ENCODE peak calls at places on chromosomes 11 and 22, in four cellular contexts. O, B, I and A are unnamed samples.
A peak's percentile ranks its signal among the peaks of the same experiment; 100 is the strongest.

GRCh38 chr11:19577391-19577831 is 135.2 kb upstream of the NAV2 start:
- DNase-seq in B (peak; percentile 58), I (no peak), O (no peak), A (no peak)

GRCh38 chr11:22828373-22828772 is 1.2 kb downstream of the SVIP start:
- DNase-seq in B (no peak), O (no peak), I (no peak), A (no peak)

GRCh38 chr11:66070604-66071325 is 693 bp downstream of the PACS1 start:
- DNase-seq in B (peak; percentile 66), I (peak; percentile 85), O (peak; percentile 50), A (peak; percentile 90)

GRCh38 chr11:17786824-17787525 is 52.4 kb downstream of the KCNC1 start:
- DNase-seq in B (no peak), O (no peak), I (no peak), A (no peak)

GRCh38 chr22:24841261-24841660 is 35.2 kb downstream of the SGSM1 start:
- DNase-seq in B (no peak), I (no peak), O (peak; percentile 64), A (no peak)

GRCh38 chr11:12269104-12269441 is 108.3 kb upstream of the PARVA start:
- DNase-seq in I (no peak), B (no peak), O (peak; percentile 40), A (peak; percentile 74)

GRCh38 chr22:32474635-32475427 is at the start of gene FBXO7:
- DNase-seq in B (peak; percentile 93), O (peak; percentile 92), I (peak; percentile 95), A (peak; percentile 97)

GRCh38 chr11:2213384-2213842 is 41.8 kb upstream of the TH start:
- DNase-seq in O (peak; percentile 31), B (peak; percentile 2), I (no peak), A (peak; percentile 54)

GRCh38 chr22:30286813-30287625 is 2.3 kb downstream of the CASTOR1 start:
- DNase-seq in O (peak; percentile 88), B (peak; percentile 61), I (no peak), A (no peak)

GRCh38 chr22:29654420-29654819 is 51.0 kb downstream of the NF2 start:
- DNase-seq in B (no peak), O (no peak), I (no peak), A (no peak)

GRCh38 chr11:104620991-104621390 is 277.3 kb downstream of the CASP12 start:
- DNase-seq in I (no peak), O (no peak), B (no peak), A (no peak)

GRCh38 chr11:103587951-103588788 is 448.3 kb upstream of the DDI1 start:
- DNase-seq in B (no peak), O (no peak), I (no peak), A (no peak)

GRCh38 chr11:36389811-36390210 is 93.7 kb downstream of the PRR5L start:
- DNase-seq in I (no peak), O (no peak), B (no peak), A (no peak)

GRCh38 chr22:26168199-26168915 is 905 bp upstream of the SEZ6L start:
- DNase-seq in I (no peak), O (no peak), B (no peak), A (no peak)

GRCh38 chr11:73317803-73318202 is 9.7 kb downstream of the ARHGEF17 start:
- DNase-seq in B (no peak), O (no peak), I (no peak), A (no peak)

GRCh38 chr11:114278342-114279065 is 17.7 kb upstream of the NNMT start:
- DNase-seq in O (no peak), I (no peak), B (no peak), A (no peak)

GRCh38 chr11:45777127-45777969 is 27.6 kb upstream of the SLC35C1 start:
- DNase-seq in O (no peak), B (no peak), I (no peak), A (no peak)

GRCh38 chr11:133531971-133532651 is at the start of gene OPCML:
- DNase-seq in I (no peak), O (no peak), B (no peak), A (no peak)

GRCh38 chr11:70532728-70533127 is 134.4 kb downstream of the CTTN start:
- DNase-seq in I (peak; percentile 25), O (no peak), B (no peak), A (peak; percentile 10)
- H3K9me3 ChIP-seq in I (no peaks in the 10 kb centered on the region), O (no peaks in the 10 kb centered on the region), B (no peaks in the 10 kb centered on the region), A (no peaks in the 10 kb centered on the region)

GRCh38 chr11:61367406-61367805 is 5.2 kb downstream of the TMEM138 start:
- DNase-seq in B (no peak), I (no peak), O (no peak), A (no peak)

GRCh38 chr11:61372659-61373058 is 10.5 kb downstream of the TMEM138 start:
- DNase-seq in B (no peak), I (no peak), O (no peak), A (no peak)

GRCh38 chr11:61369372-61370348 is 7.5 kb downstream of the TMEM138 start:
- DNase-seq in I (peak; percentile 83), B (peak; percentile 44), O (no peak), A (peak; percentile 91)

GRCh38 chr11:61375709-61376108 is 13.5 kb downstream of the TMEM138 start:
- DNase-seq in O (no peak), B (no peak), I (no peak), A (no peak)

GRCh38 chr11:61370349-61371005 is 8.3 kb downstream of the TMEM138 start:
- DNase-seq in O (no peak), B (no peak), I (no peak), A (no peak)
- H3K9me3 ChIP-seq in O (no peaks in the 10 kb centered on the region), B (no peaks in the 10 kb centered on the region), I (no peaks in the 10 kb centered on the region), A (no peaks in the 10 kb centered on the region)

GRCh38 chr11:50080256-50080655 is 47.6 kb downstream of the OR4C45 start:
- DNase-seq in O (no peak), I (no peak), B (no peak), A (no peak)
- H3K9me3 ChIP-seq in O (no peaks in the 10 kb centered on the region), I (peaks cover 10% of the 10 kb centered on the region), B (no peaks in the 10 kb centered on the region), A (peaks cover 4% of the 10 kb centered on the region)

DNA sequence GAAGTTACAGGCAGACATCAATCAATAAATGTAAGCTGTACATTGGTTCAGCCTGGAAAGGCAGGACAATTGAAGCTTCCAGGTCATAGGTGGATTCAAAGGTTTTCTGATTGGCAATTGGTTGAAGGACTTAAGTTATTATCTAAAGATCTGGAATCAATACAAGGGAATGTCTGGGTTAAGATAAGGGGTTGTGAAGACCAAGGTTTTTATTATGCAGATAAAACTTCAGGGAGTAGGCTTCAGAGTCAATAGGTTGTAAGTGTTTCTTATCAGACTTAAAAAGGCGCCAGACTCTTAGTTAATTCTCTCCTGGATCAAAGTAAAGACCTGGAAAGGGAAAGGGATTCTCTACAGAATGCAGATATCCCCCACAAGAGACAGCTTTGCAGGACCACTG is 935.4 kb downstream of the TBC1D22A start:
- DNase-seq in O (no peak), B (no peak), I (no peak), A (no peak)
- H3K9me3 ChIP-seq in O (no peaks in the 10 kb centered on the region), B (no peaks in the 10 kb centered on the region), I (no peaks in the 10 kb centered on the region), A (no peaks in the 10 kb centered on the region)

GRCh38 chr22:48361099-48361639 is 1466.5 kb downstream of the BRD1 start:
- DNase-seq in I (no peak), O (no peak), B (no peak), A (no peak)

GRCh38 chr22:48359613-48359965 is 1468.1 kb downstream of the BRD1 start:
- DNase-seq in B (no peak), O (no peak), I (no peak), A (no peak)

GRCh38 chr22:48366056-48366455 is 1461.6 kb downstream of the BRD1 start:
- DNase-seq in I (peak; percentile 49), O (no peak), B (no peak), A (no peak)

GRCh38 chr22:48365386-48365785 is 1462.3 kb downstream of the BRD1 start:
- DNase-seq in B (no peak), I (peak; percentile 33), O (no peak), A (no peak)

GRCh38 chr22:48362736-48363404 is 1464.8 kb downstream of the BRD1 start:
- DNase-seq in I (peak; percentile 39), B (no peak), O (no peak), A (no peak)
- H3K9me3 ChIP-seq in I (no peaks in the 10 kb centered on the region), B (no peaks in the 10 kb centered on the region), O (no peaks in the 10 kb centered on the region), A (no peaks in the 10 kb centered on the region)

DNA sequence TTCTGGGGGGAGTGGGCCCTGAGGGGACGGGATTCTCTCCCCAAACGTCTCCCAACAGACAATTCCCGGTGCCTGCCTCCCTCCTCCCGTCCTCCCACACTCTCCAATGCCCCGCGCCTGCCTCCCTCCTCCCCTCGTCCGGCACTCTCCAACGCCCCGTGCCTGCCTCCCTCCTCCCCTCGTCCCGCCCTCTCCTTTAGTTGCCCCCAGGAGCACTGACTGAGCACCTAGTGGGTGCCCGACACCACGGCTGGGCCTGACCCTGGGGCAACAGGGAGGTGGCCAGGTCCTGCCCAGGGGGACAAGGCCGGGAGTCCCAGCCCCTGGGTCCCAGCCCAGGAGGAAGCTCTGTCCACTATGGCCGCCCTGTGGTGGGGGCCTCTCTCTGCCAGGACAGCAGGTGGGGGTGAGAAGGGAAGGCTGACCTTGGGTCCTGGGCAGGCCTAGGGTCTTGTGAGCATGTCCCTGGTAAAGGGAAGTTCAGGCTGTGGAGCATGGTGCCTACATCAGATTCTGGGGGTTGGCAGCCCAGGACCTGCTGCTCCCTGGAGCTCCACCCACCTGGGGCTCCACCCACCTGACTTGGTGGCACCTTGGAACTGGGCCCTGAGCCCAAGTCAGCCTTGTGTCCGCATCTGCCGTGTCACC is 942.3 kb downstream of the BRD1 start:
- DNase-seq in O (no peak), I (peak; percentile 51), B (no peak), A (peak; percentile 55)
- H3K9me3 ChIP-seq in O (no peaks in the 10 kb centered on the region), I (no peaks in the 10 kb centered on the region), B (no peaks in the 10 kb centered on the region), A (no peaks in the 10 kb centered on the region)

GRCh38 chr11:74866557-74866956 is 82.3 kb downstream of the XRRA1 start:
- DNase-seq in I (no peak), B (no peak), O (no peak), A (no peak)
- H3K9me3 ChIP-seq in I (peaks cover 77% of the 10 kb centered on the region), B (peaks cover 2% of the 10 kb centered on the region), O (peaks cover 12% of the 10 kb centered on the region), A (peaks cover 17% of the 10 kb centered on the region)